ENCODE peak calls at places on chromosomes 4 and X, in five cellular contexts. Z, M, R, A and O are unnamed samples.

GRCh38 chrX:13223868-13224555 is 95.8 kb downstream of the ATXN3L start:
- DNase-seq in Z (no peak), M (no peak), R (no peak), A (no peak), O (no peak)

GRCh38 chr4:61924131-61924530 is 724.0 kb downstream of the ADGRL3 start:
- DNase-seq in Z (no peak), M (no peak), R (no peak), A (no peak), O (no peak)

GRCh38 chr4:140095694-140096482 is 58.1 kb downstream of the MAML3 start:
- DNase-seq in Z (no peak), M (peak), R (no peak), A (peak), O (no peak)

GRCh38 chr4:109969909-109970308 is 57.2 kb downstream of the EGF start:
- DNase-seq in Z (no peak), M (no peak), R (no peak), A (no peak), O (no peak)

GRCh38 chr4:7192252-7193039 is at the start of gene SORCS2:
- DNase-seq in Z (peak), M (peak), R (peak), A (no peak), O (peak)

GRCh38 chr4:75745192-75745591 is 20.8 kb downstream of the USO1 start:
- DNase-seq in Z (no peak), M (no peak), R (no peak), A (no peak), O (no peak)

GRCh38 chr4:54913751-54914526 is 211.5 kb downstream of the KDR start:
- DNase-seq in Z (peak), M (no peak), R (no peak), A (no peak), O (no peak)

GRCh38 chrX:69466546-69466945 is 37.6 kb upstream of the NALF2 start:
- DNase-seq in Z (no peak), M (no peak), R (no peak), A (no peak), O (no peak)

GRCh38 chr4:103754844-103755243 is 35.1 kb upstream of the TACR3 start:
- DNase-seq in Z (no peak), M (no peak), R (no peak), A (no peak), O (no peak)

GRCh38 chr4:145290953-145291352 is 110.6 kb upstream of the OTUD4 start:
- DNase-seq in Z (no peak), M (no peak), R (no peak), A (no peak), O (no peak)

GRCh38 chrX:39895228-39896110 is 202.3 kb downstream of the BCOR start:
- DNase-seq in Z (peak), M (no peak), R (no peak), A (no peak), O (no peak)

GRCh38 chrX:107675365-107675654 is 47.0 kb downstream of the PRPS1 start:
- DNase-seq in Z (no peak), M (no peak), R (no peak), A (no peak), O (no peak)

GRCh38 chr4:83268491-83268890 is 16.1 kb downstream of the COQ2 start:
- DNase-seq in Z (no peak), M (no peak), R (no peak), A (no peak), O (no peak)

GRCh38 chrX:132958086-132958703 is at the start of gene HS6ST2:
- DNase-seq in Z (peak), M (no peak), R (no peak), A (no peak), O (no peak)

GRCh38 chr4:168622600-168622999 is 125.7 kb downstream of the PALLD start:
- DNase-seq in Z (no peak), M (no peak), R (no peak), A (no peak), O (no peak)

GRCh38 chr4:79467246-79467932 is 59.4 kb upstream of the GK2 start:
- DNase-seq in Z (no peak), M (no peak), R (no peak), A (no peak), O (no peak)

GRCh38 chr4:184548321-184548650 is 73.9 kb upstream of the IRF2 start:
- DNase-seq in Z (no peak), M (no peak), R (no peak), A (no peak), O (no peak)

GRCh38 chr4:31160146-31160545 is 440.0 kb downstream of the PCDH7 start:
- DNase-seq in Z (no peak), M (no peak), R (no peak), A (no peak), O (no peak)

GRCh38 chr4:146477054-146477453 is 44.7 kb downstream of the SLC10A7 start:
- DNase-seq in Z (no peak), M (no peak), R (no peak), A (no peak), O (no peak)

GRCh38 chrX:21975827-21976226 is 35.3 kb downstream of the SMS start:
- DNase-seq in Z (no peak), M (no peak), R (no peak), A (no peak), O (no peak)

GRCh38 chr4:80027611-80028010 is 45.4 kb downstream of the ANTXR2 start:
- DNase-seq in Z (no peak), M (no peak), R (no peak), A (no peak), O (no peak)

GRCh38 chr4:22410645-22411247 is 105.1 kb downstream of the ADGRA3 start:
- DNase-seq in Z (no peak), M (no peak), R (no peak), A (no peak), O (no peak)

GRCh38 chrX:139025822-139026221 is 314.3 kb upstream of the FGF13 start:
- DNase-seq in Z (no peak), M (no peak), R (no peak), A (no peak), O (no peak)

GRCh38 chr4:163482197-163482596 is 8.6 kb upstream of the TKTL2 start:
- DNase-seq in Z (no peak), M (no peak), R (peak), A (no peak), O (no peak)

GRCh38 chr4:152094851-152095700 is 334.3 kb upstream of the GATB start:
- DNase-seq in Z (no peak), M (no peak), R (no peak), A (no peak), O (no peak)